ENCODE peak calls at places on chromosome X, in six cellular contexts. G, R, J, B, H and Q are unnamed samples.

GRCh38 chrX:150363561-150364346 is 637 bp downstream of the MAMLD1 start:
- DNase-seq in B (no peak), R (peak), J (no peak), G (peak), H (peak), Q (peak)

GRCh38 chrX:153411255-153411987 is at the start of gene ZFP92:
- DNase-seq in J (no peak), R (peak), H (no peak), G (peak), B (no peak), Q (no peak)

GRCh38 chrX:45850197-45850774 is 649.6 kb upstream of the DIPK2B start:
- DNase-seq in J (no peak), R (no peak), H (peak), B (no peak), G (no peak), Q (peak)

GRCh38 chrX:19375546-19375945 is 31.8 kb downstream of the PDHA1 start:
- DNase-seq in G (no peak), H (no peak), J (no peak), R (no peak), B (no peak), Q (no peak)

GRCh38 chrX:23557070-23557469 is 110.2 kb upstream of the PRDX4 start:
- DNase-seq in J (no peak), H (no peak), G (no peak), R (no peak), B (no peak), Q (no peak)

GRCh38 chrX:52271212-52271611 is 86.5 kb downstream of the MAGED4 start:
- DNase-seq in H (peak), R (no peak), B (no peak), G (no peak), J (no peak), Q (no peak)

GRCh38 chrX:48854898-48855297 is 19.5 kb upstream of the PCSK1N start:
- DNase-seq in H (peak), R (no peak), B (no peak), G (no peak), J (no peak), Q (no peak)

GRCh38 chrX:152025656-152026440 is 51.4 kb upstream of the GABRE start:
- DNase-seq in R (no peak), H (no peak), B (no peak), J (no peak), G (no peak), Q (no peak)

GRCh38 chrX:96204928-96205327 is 479.7 kb upstream of the DIAPH2 start:
- DNase-seq in G (no peak), B (no peak), J (no peak), H (no peak), R (no peak), Q (no peak)

GRCh38 chrX:19545651-19546050 is 30.3 kb upstream of the MAP3K15 start:
- DNase-seq in B (no peak), J (no peak), G (no peak), R (no peak), H (no peak), Q (no peak)

GRCh38 chrX:75968293-75968692 is 183.2 kb upstream of the MAGEE2 start:
- DNase-seq in B (no peak), G (no peak), R (no peak), J (no peak), H (no peak), Q (no peak)

GRCh38 chrX:72609313-72609712 is 36.7 kb upstream of the HDAC8 start:
- DNase-seq in B (no peak), H (peak), J (no peak), R (no peak), G (no peak), Q (no peak)

GRCh38 chrX:20639115-20639514 is 372.4 kb upstream of the RPS6KA3 start:
- DNase-seq in H (no peak), R (no peak), G (no peak), B (no peak), J (no peak), Q (no peak)

GRCh38 chrX:48083212-48083611 is 11.8 kb upstream of the ZNF630 start:
- DNase-seq in R (no peak), H (peak), J (no peak), G (peak), B (no peak), Q (peak)

GRCh38 chrX:80810365-80810978 is 795 bp upstream of the BRWD3 start:
- DNase-seq in B (no peak), G (no peak), R (no peak), J (no peak), H (no peak), Q (no peak)

GRCh38 chrX:80808854-80809493 is 703 bp downstream of the BRWD3 start:
- DNase-seq in G (peak), J (peak), B (no peak), H (peak), R (no peak), Q (peak)

GRCh38 chrX:80806557-80806956 is 3.1 kb downstream of the BRWD3 start:
- DNase-seq in G (no peak), J (no peak), B (no peak), R (no peak), H (no peak), Q (no peak)

GRCh38 chrX:80807606-80808159 is 2.0 kb downstream of the BRWD3 start:
- DNase-seq in H (no peak), G (no peak), R (no peak), J (no peak), B (no peak), Q (no peak)

GRCh38 chrX:80808160-80808735 is 1.4 kb downstream of the BRWD3 start:
- DNase-seq in B (no peak), G (peak), R (peak), J (peak), H (peak), Q (peak)
- TF ChIP-seq CTCF in B (no peak), G (no peak), R (no peak), J (no peak), H (no peak), Q (no peak)

GRCh38 chrX:7706032-7706431 is 136.9 kb upstream of the VCX start:
- DNase-seq in H (no peak), J (no peak), R (no peak), B (no peak), G (no peak), Q (no peak)
- TF ChIP-seq CTCF in H (no peak), J (no peak), R (no peak), B (no peak), G (no peak), Q (peak)

GRCh38 chrX:36897690-36898089 is 110.5 kb upstream of the FAM47C start:
- DNase-seq in B (no peak), H (no peak), J (no peak), R (no peak), G (no peak), Q (no peak)

DNA sequence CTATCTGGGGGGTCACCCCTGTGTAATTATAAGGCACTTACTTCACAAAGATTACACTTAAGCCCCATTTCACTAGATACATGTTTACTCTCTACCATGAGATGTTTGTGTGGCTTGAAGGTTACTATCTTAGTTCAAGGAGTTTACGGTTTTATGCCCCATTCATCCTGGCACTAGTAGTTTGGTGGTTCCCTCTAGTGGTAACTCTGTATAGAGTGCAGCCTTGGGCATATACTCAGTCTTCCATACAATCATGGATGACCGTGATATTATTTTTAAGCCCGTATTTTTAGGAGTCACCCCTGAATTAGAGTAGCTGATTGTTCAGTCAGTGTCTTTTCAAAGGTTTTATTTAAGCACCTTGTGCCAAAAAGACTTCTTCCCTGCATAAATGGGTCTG is 109.9 kb upstream of the FAM47C start:
- DNase-seq in R (no peak), B (peak), G (no peak), H (no peak), J (no peak), Q (no peak)
- TF ChIP-seq CTCF in R (no peak), B (peak), G (no peak), H (peak), J (no peak), Q (peak)

DNA sequence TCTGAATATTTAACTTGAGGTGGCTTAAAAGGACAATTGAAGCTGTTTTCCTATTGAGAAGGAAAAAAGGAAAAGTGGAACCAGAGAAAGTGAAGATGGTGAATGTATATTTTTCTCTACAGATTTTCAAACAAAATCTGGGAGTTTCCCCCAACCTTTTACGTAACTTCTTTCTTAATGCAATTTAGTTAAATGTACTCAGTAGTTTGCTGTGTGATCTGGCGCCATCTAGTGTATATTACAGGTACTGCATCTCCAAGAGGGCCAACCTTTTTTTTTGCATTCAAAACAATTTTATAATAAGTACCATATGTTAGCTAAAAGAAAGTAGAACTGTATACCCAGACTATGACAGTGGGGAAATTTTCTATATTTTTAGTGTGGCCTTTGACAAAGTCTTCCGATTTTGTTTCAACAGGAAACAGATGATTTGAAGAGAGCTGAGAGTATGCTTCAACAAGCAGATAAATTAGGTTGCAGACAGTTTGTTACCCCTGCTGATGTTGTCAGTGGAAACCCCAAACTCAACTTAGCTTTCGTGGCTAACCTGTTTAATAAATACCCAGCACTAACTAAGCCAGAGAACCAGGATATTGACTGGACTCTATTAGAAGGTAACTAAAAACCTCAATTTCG is 82.0 kb downstream of the PLS3 start:
- DNase-seq in B (no peak), R (no peak), G (peak), H (peak), J (peak), Q (peak)
- TF ChIP-seq CTCF in B (peak), R (peak), G (peak), H (peak), J (peak), Q (peak)

GRCh38 chrX:86241547-86241946 is 93.3 kb downstream of the DACH2 start:
- DNase-seq in G (no peak), H (no peak), B (no peak), J (no peak), R (no peak), Q (no peak)

GRCh38 chrX:86237482-86237881 is 89.2 kb downstream of the DACH2 start:
- DNase-seq in G (no peak), H (no peak), R (no peak), B (no peak), J (no peak), Q (no peak)
- TF ChIP-seq CTCF in G (no peak), H (no peak), R (no peak), B (no peak), J (no peak), Q (no peak)

DNA sequence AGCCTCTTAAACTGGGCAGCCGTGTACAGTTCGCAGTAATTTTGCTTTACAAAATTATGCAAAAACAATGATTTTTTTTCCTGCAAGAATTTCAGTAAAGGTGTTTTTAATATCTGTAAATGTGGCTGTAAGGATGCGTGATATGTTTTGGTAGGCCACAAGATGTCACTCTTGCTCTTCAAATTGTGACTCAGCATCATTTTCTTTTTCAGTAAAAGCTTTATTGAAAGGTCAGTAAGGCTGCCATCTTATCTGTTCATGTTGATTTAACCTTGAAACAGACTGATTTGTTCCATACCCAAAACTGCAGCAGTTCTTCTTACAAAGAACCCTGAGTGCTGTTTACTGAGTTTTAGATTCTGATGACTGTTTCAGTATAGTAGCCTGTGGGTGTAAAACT is 39.9 kb downstream of the TXLNG start:
- DNase-seq in B (no peak), J (no peak), H (no peak), G (no peak), R (no peak), Q (no peak)
- TF ChIP-seq CTCF in B (peak), J (no peak), H (peak), G (peak), R (peak), Q (peak)

DNA sequence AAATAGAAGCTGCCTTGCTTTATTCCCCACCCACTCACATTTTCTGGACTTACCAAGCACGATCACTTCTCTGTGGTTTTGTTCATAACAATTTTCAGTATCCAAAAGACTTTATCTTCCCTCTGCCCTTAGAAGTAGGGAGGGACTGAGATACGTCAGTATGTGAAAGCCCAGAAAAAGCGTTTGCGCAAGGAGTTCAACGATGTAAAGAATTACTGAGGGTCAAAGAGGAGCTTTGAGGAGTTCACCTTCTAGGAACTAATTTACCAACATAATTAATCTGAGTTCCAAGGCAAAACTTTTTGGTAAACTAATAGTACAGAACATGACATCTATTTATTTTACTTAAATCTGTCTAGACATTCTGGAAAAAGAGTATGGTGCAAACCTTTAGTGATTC is 84.6 kb downstream of the MBNL3 start:
- DNase-seq in H (no peak), G (no peak), J (no peak), B (no peak), R (no peak), Q (no peak)
- TF ChIP-seq CTCF in H (no peak), G (no peak), J (no peak), B (no peak), R (no peak), Q (no peak)